ENCODE peak calls at places on chromosomes 6 and 20, in six cellular contexts. One of them, this sample, is unnamed.

GRCh38 chr20:38991814-38992593 is 29.9 kb downstream of the DHX35 start:
- DNase-seq in hypothalamus: no peak
- DNase-seq in left colon: no peak
- DNase-seq in neural progenitor cell: no peak
- DNase-seq in progenitor cell of endocrine pancreas: no peak
- DNase-seq in ELF-1: no peak
- DNase-seq in this sample: no peak

GRCh38 chr6:100881707-100882040 is 545 bp upstream of the ASCC3 start:
- DNase-seq in neural progenitor cell: peak
- DNase-seq in hypothalamus: no peak
- DNase-seq in left colon: no peak
- DNase-seq in ELF-1: peak
- DNase-seq in progenitor cell of endocrine pancreas: no peak
- DNase-seq in this sample: no peak

GRCh38 chr6:131840936-131841583 is 33.2 kb downstream of the ENPP1 start:
- DNase-seq in left colon: no peak
- DNase-seq in ELF-1: no peak
- DNase-seq in hypothalamus: no peak
- DNase-seq in neural progenitor cell: no peak
- DNase-seq in progenitor cell of endocrine pancreas: no peak
- DNase-seq in this sample: no peak

GRCh38 chr6:35601331-35602132 is 87.2 kb downstream of the FKBP5 start:
- DNase-seq in neural progenitor cell: peak
- DNase-seq in progenitor cell of endocrine pancreas: no peak
- DNase-seq in ELF-1: peak
- DNase-seq in hypothalamus: peak
- DNase-seq in left colon: peak
- DNase-seq in this sample: no peak

GRCh38 chr6:31037692-31038091 is 27.4 kb downstream of the MUC22 start:
- DNase-seq in progenitor cell of endocrine pancreas: no peak
- DNase-seq in left colon: no peak
- DNase-seq in neural progenitor cell: no peak
- DNase-seq in hypothalamus: no peak
- DNase-seq in ELF-1: no peak
- DNase-seq in this sample: no peak

GRCh38 chr6:129748212-129748900 is 38.4 kb upstream of the ARHGAP18 start:
- DNase-seq in left colon: peak
- DNase-seq in hypothalamus: no peak
- DNase-seq in progenitor cell of endocrine pancreas: no peak
- DNase-seq in neural progenitor cell: no peak
- DNase-seq in ELF-1: no peak
- DNase-seq in this sample: no peak

GRCh38 chr6:112501705-112502104 is 154.6 kb downstream of the RFPL4B start:
- DNase-seq in left colon: no peak
- DNase-seq in hypothalamus: peak
- DNase-seq in progenitor cell of endocrine pancreas: no peak
- DNase-seq in ELF-1: peak
- DNase-seq in neural progenitor cell: peak
- DNase-seq in this sample: no peak

GRCh38 chr20:54118220-54119001 is 48.0 kb upstream of the BCAS1 start:
- DNase-seq in left colon: no peak
- DNase-seq in hypothalamus: no peak
- DNase-seq in neural progenitor cell: no peak
- DNase-seq in ELF-1: no peak
- DNase-seq in progenitor cell of endocrine pancreas: no peak
- DNase-seq in this sample: no peak

GRCh38 chr6:39765508-39766065 is 26.6 kb upstream of the DAAM2 start:
- DNase-seq in neural progenitor cell: no peak
- DNase-seq in ELF-1: no peak
- DNase-seq in left colon: no peak
- DNase-seq in hypothalamus: no peak
- DNase-seq in progenitor cell of endocrine pancreas: no peak
- DNase-seq in this sample: no peak

GRCh38 chr20:37941332-37941731 is 38.4 kb downstream of the VSTM2L start:
- DNase-seq in progenitor cell of endocrine pancreas: no peak
- DNase-seq in left colon: no peak
- DNase-seq in neural progenitor cell: peak
- DNase-seq in ELF-1: peak
- DNase-seq in hypothalamus: no peak
- DNase-seq in this sample: no peak

GRCh38 chr20:50844430-50845100 is 49.7 kb downstream of the BCAS4 start:
- DNase-seq in neural progenitor cell: no peak
- DNase-seq in ELF-1: no peak
- DNase-seq in hypothalamus: no peak
- DNase-seq in progenitor cell of endocrine pancreas: no peak
- DNase-seq in left colon: no peak
- DNase-seq in this sample: no peak

GRCh38 chr20:5881714-5882113 is 68.6 kb downstream of the TRMT6 start:
- DNase-seq in left colon: no peak
- DNase-seq in hypothalamus: no peak
- DNase-seq in ELF-1: no peak
- DNase-seq in neural progenitor cell: no peak
- DNase-seq in progenitor cell of endocrine pancreas: no peak
- DNase-seq in this sample: no peak

GRCh38 chr6:11601776-11602605 is 64.4 kb downstream of the TMEM170B start:
- DNase-seq in ELF-1: peak
- DNase-seq in hypothalamus: no peak
- DNase-seq in progenitor cell of endocrine pancreas: no peak
- DNase-seq in neural progenitor cell: peak
- DNase-seq in left colon: no peak
- DNase-seq in this sample: no peak

GRCh38 chr6:116036075-116036773 is 24.5 kb downstream of the FRK start:
- DNase-seq in progenitor cell of endocrine pancreas: no peak
- DNase-seq in hypothalamus: no peak
- DNase-seq in left colon: no peak
- DNase-seq in ELF-1: no peak
- DNase-seq in neural progenitor cell: no peak
- DNase-seq in this sample: no peak

GRCh38 chr6:65745614-65746013 is 38.6 kb upstream of the EYS start:
- DNase-seq in left colon: no peak
- DNase-seq in hypothalamus: no peak
- DNase-seq in ELF-1: no peak
- DNase-seq in progenitor cell of endocrine pancreas: no peak
- DNase-seq in neural progenitor cell: no peak
- DNase-seq in this sample: no peak

GRCh38 chr6:112877134-112878100 is 530.3 kb downstream of the RFPL4B start:
- DNase-seq in progenitor cell of endocrine pancreas: no peak
- DNase-seq in hypothalamus: no peak
- DNase-seq in left colon: no peak
- DNase-seq in ELF-1: peak
- DNase-seq in neural progenitor cell: peak
- DNase-seq in this sample: no peak

GRCh38 chr20:3932277-3933073 is 43.3 kb downstream of the PANK2 start:
- DNase-seq in ELF-1: no peak
- DNase-seq in progenitor cell of endocrine pancreas: no peak
- DNase-seq in neural progenitor cell: no peak
- DNase-seq in left colon: no peak
- DNase-seq in hypothalamus: no peak
- DNase-seq in this sample: no peak